ENCODE peak calls at places on chromosomes 16 and 17, in eight cellular contexts. G is endodermal cell, O is type B pancreatic cell, F is tibial artery, Y is cardiac muscle cell, Q is left ventricle myocardium inferior, M is heart left ventricle, X is uterus. A is an unnamed sample.

GRCh38 chr17:4304417-4305027 is 40.7 kb upstream of the ANKFY1 start:
- DNase-seq in X (peak; percentile 46), O (no peak), Q (no peak), F (no peak), M (peak; percentile 33), G (peak; percentile 77), Y (peak; percentile 61), A (no peak)

GRCh38 chr16:4513881-4514280 is 24.7 kb downstream of the CDIP1 start:
- DNase-seq in O (no peak), Q (no peak), M (no peak), Y (no peak), X (no peak), F (no peak), G (no peak), A (no peak)

GRCh38 chr17:73232587-73233373 is 28.9 kb downstream of the CPSF4L start:
- DNase-seq in X (peak; percentile 33), Y (peak; percentile 41), O (no peak), G (no peak), F (no peak), M (no peak), Q (no peak), A (no peak)

GRCh38 chr16:47342055-47342454 is 118.8 kb downstream of the ITFG1 start:
- DNase-seq in O (no peak), Q (no peak), M (no peak), G (no peak), Y (no peak), X (no peak), F (no peak), A (no peak)

GRCh38 chr16:27318399-27319256 is 4.9 kb downstream of the IL4R start:
- DNase-seq in X (peak; percentile 24), Q (peak; percentile 47), G (peak; percentile 55), M (peak; percentile 50), F (peak; percentile 79), O (no peak), Y (peak; percentile 58), A (no peak)

GRCh38 chr17:41178843-41179616 is 1.0 kb upstream of the KRTAP4-2 start:
- DNase-seq in Y (no peak), G (no peak), O (no peak), M (no peak), F (no peak), Q (no peak), X (no peak), A (no peak)

GRCh38 chr16:47008174-47008573 is 34.7 kb upstream of the DNAJA2 start:
- DNase-seq in G (no peak), X (no peak), Y (no peak), F (no peak), O (no peak), M (no peak), Q (no peak), A (no peak)

GRCh38 chr17:64496348-64496785 is 487 bp downstream of the POLG2 start:
- DNase-seq in X (no peak), Y (no peak), O (no peak), M (peak; percentile 32), F (peak; percentile 65), G (no peak), Q (no peak), A (no peak)

GRCh38 chr16:70648606-70649005 is 2.2 kb downstream of the IL34 start:
- DNase-seq in F (no peak), X (no peak), M (no peak), G (no peak), O (no peak), Y (no peak), Q (no peak), A (no peak)

GRCh38 chr16:70642633-70643032 is 3.7 kb upstream of the IL34 start:
- DNase-seq in O (no peak), M (no peak), Q (no peak), X (no peak), Y (no peak), F (no peak), G (no peak), A (no peak)

GRCh38 chr16:70646260-70647241 is at the start of gene IL34:
- DNase-seq in X (peak; percentile 28), Y (peak; percentile 52), Q (no peak), O (no peak), F (no peak), M (no peak), G (no peak), A (no peak)

GRCh38 chr16:70647461-70648359 is 1.4 kb downstream of the IL34 start:
- DNase-seq in Q (no peak), M (no peak), Y (peak; percentile 15), O (no peak), X (no peak), F (no peak), G (no peak), A (no peak)

GRCh38 chr16:70644763-70645597 is 1.4 kb upstream of the IL34 start:
- DNase-seq in Y (no peak), M (no peak), F (no peak), X (no peak), G (peak; percentile 55), Q (no peak), O (no peak), A (no peak)
- TF ChIP-seq CTCF in Y (no peak), M (no peak), F (no peak), X (no peak), G (peak; percentile 37), Q (no peak), O (no peak), A (no peak)

DNA sequence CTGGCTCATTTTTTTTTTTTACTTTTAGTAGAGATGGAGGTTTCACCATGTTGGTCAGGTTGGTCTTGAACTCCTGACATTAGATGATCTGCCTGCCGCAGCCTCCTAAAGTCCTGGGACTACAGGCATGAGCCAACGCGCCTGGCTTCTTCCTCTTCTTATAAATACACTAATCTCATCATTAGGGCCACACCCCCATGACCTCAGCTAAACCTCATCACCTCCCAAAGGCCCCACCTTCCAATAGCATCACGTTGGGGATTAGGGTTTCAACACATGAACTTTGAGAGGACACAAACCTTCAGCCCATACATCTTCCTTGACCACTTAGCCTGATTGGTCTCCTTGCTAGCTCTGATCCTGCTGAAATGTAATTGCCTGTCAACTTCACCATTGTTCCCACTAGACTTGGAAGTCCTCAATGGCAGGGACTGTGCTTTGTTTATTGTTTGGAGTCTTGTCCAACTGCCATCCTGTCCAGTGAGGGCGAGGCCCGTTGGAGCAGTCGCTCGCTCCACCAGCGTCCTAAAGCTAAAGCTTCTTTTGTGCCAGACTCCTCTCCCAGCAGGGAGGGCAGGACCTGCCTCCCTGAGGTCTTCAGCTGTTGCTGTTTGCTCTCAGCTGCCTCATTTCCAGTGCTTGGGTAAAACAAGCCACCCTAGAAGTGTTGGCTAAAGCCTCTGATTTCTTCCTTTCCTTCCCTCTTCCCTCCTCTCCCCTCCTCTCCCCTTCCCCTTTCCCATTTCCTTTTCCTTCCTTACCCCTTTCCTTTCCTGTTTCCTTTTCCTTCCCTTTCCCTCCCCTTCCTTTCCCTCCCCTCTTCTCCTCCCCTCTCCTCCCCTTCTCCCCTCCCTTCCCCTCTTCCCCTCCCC is 85.3 kb downstream of the HAPSTR1 start:
- DNase-seq in Y (no peak), M (no peak), Q (no peak), O (no peak), G (no peak), X (no peak), F (no peak), A (no peak)
- TF ChIP-seq CTCF in Y (no peak), M (no peak), Q (no peak), O (no peak), G (no peak), X (no peak), F (no peak), A (no peak)

GRCh38 chr16:66444049-66444481 is 17.0 kb downstream of the BEAN1 start:
- DNase-seq in Q (no peak), Y (no peak), F (no peak), G (peak; percentile 68), M (no peak), O (peak; percentile 44), X (no peak), A (no peak)
- TF ChIP-seq CTCF in Q (peak; percentile 45), Y (no peak), F (no peak), G (peak; percentile 68), M (no peak), O (peak; percentile 49), X (no peak), A (no peak)

GRCh38 chr17:79808763-79809529 is 12.1 kb upstream of the CBX8 start:
- DNase-seq in O (no peak), F (no peak), Y (peak; percentile 60), M (no peak), Q (no peak), G (peak; percentile 90), X (no peak), A (no peak)
- TF ChIP-seq CTCF in O (no peak), F (no peak), Y (no peak), M (peak; percentile 42), Q (peak; percentile 50), G (peak; percentile 72), X (no peak), A (peak; percentile 54)

DNA sequence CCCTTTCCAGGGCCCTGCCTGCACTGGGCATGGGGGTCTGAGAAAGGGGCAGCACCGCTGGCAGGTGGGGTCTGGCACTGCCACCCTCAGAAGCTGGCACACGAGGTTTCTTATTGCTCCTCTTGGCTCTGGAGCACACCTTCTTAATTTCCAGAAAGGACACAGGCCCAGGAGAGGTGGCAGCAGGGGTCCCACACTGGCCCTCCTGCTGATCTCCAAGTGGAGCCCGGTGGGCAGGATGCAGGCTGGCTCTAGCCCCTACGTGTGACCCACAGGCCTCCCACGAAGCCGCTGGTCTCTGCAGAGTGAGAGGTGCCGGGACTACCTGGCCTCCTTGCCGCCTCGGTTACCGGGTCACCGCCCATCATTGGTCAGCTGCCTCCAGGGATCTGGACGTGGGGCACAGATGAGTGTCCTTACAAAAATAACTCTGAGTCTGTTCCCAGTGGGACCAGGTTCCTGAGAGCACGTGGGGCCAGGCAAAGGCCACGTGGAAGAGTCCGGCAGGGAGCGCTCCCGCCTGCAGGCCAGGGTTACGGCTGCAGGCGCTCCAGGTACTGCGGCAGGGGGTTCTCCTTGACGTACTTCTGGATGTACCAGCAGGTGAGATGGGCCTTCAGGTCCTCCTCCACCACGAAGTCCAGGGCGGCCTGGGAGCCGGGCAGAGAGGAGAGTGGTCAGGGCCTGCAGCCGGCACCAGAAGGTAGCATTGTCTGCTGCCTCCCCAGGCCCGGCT is 10.3 kb downstream of the NATD1 start:
- DNase-seq in Q (peak; percentile 63), F (no peak), O (no peak), G (no peak), M (peak; percentile 63), X (no peak), Y (no peak), A (no peak)
- TF ChIP-seq CTCF in Q (peak; percentile 29), F (no peak), O (no peak), G (no peak), M (no peak), X (no peak), Y (no peak), A (no peak)

DNA sequence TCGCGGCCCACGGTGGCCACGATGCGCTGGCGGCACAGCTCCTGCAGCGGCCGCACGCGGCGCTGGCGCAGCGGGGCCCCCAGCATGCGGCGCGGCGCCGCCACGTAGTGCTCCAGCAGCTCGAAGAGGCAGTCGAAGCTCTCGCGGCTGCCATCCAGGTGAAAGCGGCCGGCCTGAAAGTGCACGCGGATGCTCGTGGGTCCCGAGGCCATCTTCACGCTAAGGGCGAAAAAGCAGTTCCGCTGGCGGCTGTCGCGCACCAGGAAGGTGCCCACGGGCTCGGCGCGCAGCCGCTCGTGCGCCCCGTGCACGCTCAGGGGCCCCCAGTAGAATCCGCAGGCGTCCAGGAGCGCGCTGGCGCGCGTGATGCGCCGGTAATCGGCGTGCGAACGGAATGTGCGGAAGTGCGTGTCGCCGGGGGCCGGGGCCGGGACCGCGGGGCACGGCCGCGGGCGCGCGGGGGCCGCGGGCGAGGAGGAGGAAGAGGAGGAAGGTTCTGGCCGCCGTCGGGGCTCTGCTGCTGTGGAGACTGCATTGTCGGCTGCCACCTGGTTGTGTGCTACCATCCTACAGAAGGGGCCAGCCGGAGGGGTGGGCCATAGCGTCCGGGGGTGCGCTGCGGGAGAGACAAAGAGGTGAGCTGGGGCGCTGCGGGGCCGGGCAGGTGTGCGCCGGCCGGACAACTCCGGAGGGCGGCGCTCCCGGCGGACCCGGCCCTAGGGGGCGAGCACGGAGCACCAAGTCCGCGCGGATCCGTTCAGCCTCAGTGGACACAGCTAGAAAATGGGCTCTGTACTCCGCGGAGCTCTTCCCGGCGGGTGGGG is 879 bp downstream of the SOCS1 start:
- DNase-seq in F (peak; percentile 74), X (peak; percentile 45), O (no peak), Y (peak; percentile 62), M (no peak), G (peak; percentile 58), Q (peak; percentile 33), A (no peak)
- TF ChIP-seq CTCF in F (peak; percentile 14), X (no peak), O (no peak), Y (peak; percentile 26), M (no peak), G (no peak), Q (no peak), A (no peak)